ENCODE peak calls at places on chromosomes 16 and 17, in nine cellular contexts. L is sigmoid colon; C is A549; G is CD8-positive, alpha-beta T cell; H is SK-N-SH; E is OCI-LY7; M is AG04449; Q is WTC11; J is GM20000. W is an unnamed sample.

GRCh38 chr17:81423698-81424071 is 28.4 kb downstream of the BAHCC1 start:
- DNase-seq in C (no peak), M (no peak), L (no peak), J (no peak), G (no peak), Q (no peak), H (no peak), E (no peak), W (no peak)

GRCh38 chr17:72710185-72710584 is 382.3 kb downstream of the SLC39A11 start:
- DNase-seq in J (no peak), G (no peak), H (no peak), M (no peak), L (no peak), E (no peak), C (no peak), Q (no peak), W (no peak)

GRCh38 chr17:82754297-82755208 is 2.7 kb downstream of the TBCD start:
- DNase-seq in M (no peak), J (no peak), L (no peak), Q (peak), E (peak), C (no peak), H (no peak), G (no peak), W (peak)

GRCh38 chr17:15463363-15463762 is 4.1 kb downstream of the CDRT4 start:
- DNase-seq in Q (peak), M (no peak), L (peak), J (no peak), G (no peak), C (no peak), E (no peak), H (no peak), W (no peak)

GRCh38 chr16:73717266-73718057 is 579.2 kb upstream of the PSMD7 start:
- DNase-seq in G (no peak), M (no peak), L (no peak), E (no peak), J (no peak), H (no peak), C (no peak), Q (no peak), W (no peak)

GRCh38 chr17:28937044-28937729 is 14.1 kb downstream of the PHF12 start:
- DNase-seq in L (no peak), G (no peak), H (no peak), J (no peak), Q (no peak), E (no peak), C (no peak), M (no peak), W (no peak)

GRCh38 chr17:77332034-77332971 is 191.5 kb downstream of the SEC14L1 start:
- DNase-seq in J (no peak), C (no peak), L (peak), E (peak), M (no peak), G (peak), H (no peak), Q (peak), W (no peak)

GRCh38 chr17:6387858-6388257 is 47.1 kb downstream of the AIPL1 start:
- DNase-seq in C (no peak), M (no peak), Q (no peak), H (no peak), G (no peak), J (no peak), L (no peak), E (no peak), W (no peak)

GRCh38 chr16:55842369-55843104 is 9.6 kb upstream of the CES1 start:
- DNase-seq in C (peak), G (no peak), E (peak), L (no peak), H (peak), Q (no peak), M (no peak), J (peak), W (no peak)

GRCh38 chr17:31008374-31009035 is 37.7 kb downstream of the RNF135 start:
- DNase-seq in C (no peak), J (peak), L (peak), Q (peak), E (peak), H (no peak), M (no peak), G (peak), W (peak)

GRCh38 chr16:88347656-88348376 is 34.9 kb upstream of the ZNF469 start:
- DNase-seq in L (peak), E (peak), H (peak), Q (no peak), C (no peak), M (no peak), J (peak), G (peak), W (peak)

GRCh38 chr17:27978689-27979175 is 63.7 kb upstream of the NLK start:
- DNase-seq in M (no peak), L (no peak), E (no peak), G (no peak), Q (no peak), J (no peak), H (no peak), C (no peak), W (no peak)

GRCh38 chr17:6290488-6291196 is 144.3 kb downstream of the AIPL1 start:
- DNase-seq in H (no peak), E (no peak), J (no peak), C (no peak), L (no peak), Q (no peak), M (no peak), G (no peak), W (no peak)

GRCh38 chr17:78421534-78422266 is 43.3 kb downstream of the PGS1 start:
- DNase-seq in Q (peak), E (peak), L (peak), H (peak), M (peak), G (peak), J (peak), C (peak), W (peak)

GRCh38 chr16:19555938-19556778 is 655 bp downstream of the VPS35L start:
- DNase-seq in J (peak), L (no peak), E (peak), G (no peak), H (peak), M (no peak), Q (peak), C (peak), W (no peak)

GRCh38 chr16:4521971-4522623 is 16.5 kb downstream of the CDIP1 start:
- DNase-seq in C (no peak), Q (peak), J (no peak), M (no peak), E (no peak), G (no peak), H (peak), L (no peak), W (peak)

GRCh38 chr16:69503244-69503643 is 62.5 kb upstream of the NFAT5 start:
- DNase-seq in C (no peak), Q (no peak), L (no peak), M (no peak), H (no peak), J (no peak), G (no peak), E (no peak), W (no peak)

GRCh38 chr17:1484586-1485310 is 7.7 kb downstream of the MYO1C start:
- DNase-seq in J (peak), L (peak), Q (peak), C (peak), M (no peak), E (peak), H (peak), G (peak), W (peak)

GRCh38 chr17:1227917-1228751 is 42.1 kb upstream of the BHLHA9 start:
- DNase-seq in G (peak), Q (peak), E (peak), M (no peak), J (peak), C (no peak), H (no peak), L (no peak), W (peak)

GRCh38 chr17:29048440-29049360 is 5.8 kb downstream of the PIPOX start:
- DNase-seq in E (no peak), G (no peak), C (no peak), J (no peak), Q (no peak), L (no peak), M (no peak), H (peak), W (peak)

GRCh38 chr16:9048302-9048700 is 43.1 kb upstream of the HAPSTR1 start:
- DNase-seq in L (no peak), J (no peak), E (no peak), M (no peak), H (no peak), C (no peak), G (no peak), Q (no peak), W (no peak)

GRCh38 chr17:751269-752001 is 629 bp downstream of the GEMIN4 start:
- DNase-seq in M (no peak), Q (peak), L (peak), C (peak), J (peak), H (peak), E (peak), G (peak), W (no peak)

GRCh38 chr16:52912565-52913173 is 140.0 kb downstream of the CHD9NB start:
- DNase-seq in H (peak), G (no peak), M (peak), E (peak), L (no peak), Q (peak), J (peak), C (peak), W (peak)

GRCh38 chr17:9229826-9230201 is 208.5 kb downstream of the NTN1 start:
- DNase-seq in L (no peak), E (no peak), G (no peak), M (no peak), J (no peak), H (no peak), Q (no peak), C (no peak), W (no peak)

GRCh38 chr16:49594706-49595534 is 221.3 kb downstream of the C16orf78 start:
- DNase-seq in J (no peak), H (peak), M (no peak), L (no peak), E (no peak), G (no peak), C (no peak), Q (no peak), W (no peak)

GRCh38 chr17:64084086-64084939 is 45.6 kb downstream of the ERN1 start:
- DNase-seq in M (no peak), C (no peak), G (no peak), J (no peak), Q (peak), H (no peak), E (no peak), L (no peak), W (no peak)

GRCh38 chr16:77214411-77215138 is 15.4 kb downstream of the SYCE1L start:
- DNase-seq in M (no peak), L (no peak), E (no peak), G (no peak), Q (no peak), H (no peak), C (no peak), J (no peak), W (no peak)

GRCh38 chr17:28570716-28571254 is 539 bp downstream of the PIGS start:
- DNase-seq in C (peak), Q (peak), E (peak), J (peak), M (no peak), L (peak), H (peak), G (peak), W (peak)

GRCh38 chr17:11334493-11334892 is 93.5 kb downstream of the SHISA6 start:
- DNase-seq in M (no peak), G (no peak), C (no peak), E (no peak), H (no peak), L (no peak), J (no peak), Q (no peak), W (no peak)

GRCh38 chr17:76272541-76273434 is 7.6 kb downstream of the UBALD2 start:
- DNase-seq in J (peak), L (no peak), Q (no peak), M (no peak), E (peak), H (no peak), G (peak), C (no peak), W (no peak)

GRCh38 chr16:82152641-82153094 is 17.4 kb downstream of the MPHOSPH6 start:
- DNase-seq in M (no peak), Q (no peak), H (no peak), J (no peak), G (no peak), C (no peak), L (no peak), E (no peak), W (no peak)

GRCh38 chr17:17675925-17676534 is 5.2 kb upstream of the RAI1 start:
- DNase-seq in M (no peak), H (no peak), G (peak), J (peak), E (peak), L (no peak), C (no peak), Q (peak), W (no peak)

GRCh38 chr17:10803830-10804498 is at the start of gene TMEM238L:
- DNase-seq in J (no peak), H (no peak), G (no peak), E (no peak), L (no peak), Q (no peak), C (no peak), M (no peak), W (no peak)

GRCh38 chr17:57328109-57328882 is 72.0 kb downstream of the MSI2 start:
- DNase-seq in Q (no peak), G (no peak), E (no peak), H (no peak), J (no peak), L (no peak), C (no peak), M (no peak), W (no peak)

GRCh38 chr17:74158761-74159160 is 44.7 kb upstream of the RPL38 start:
- DNase-seq in Q (no peak), J (no peak), H (no peak), C (no peak), M (no peak), L (no peak), G (no peak), E (no peak), W (no peak)

GRCh38 chr16:16075463-16076399 is 126.3 kb downstream of the ABCC1 start:
- DNase-seq in M (no peak), G (no peak), Q (no peak), H (no peak), E (no peak), C (no peak), L (peak), J (no peak), W (no peak)

GRCh38 chr17:81483085-81483861 is 29.3 kb downstream of the ACTG1 start:
- DNase-seq in C (no peak), E (peak), Q (peak), H (no peak), L (peak), J (peak), G (peak), M (no peak), W (peak)

DNA sequence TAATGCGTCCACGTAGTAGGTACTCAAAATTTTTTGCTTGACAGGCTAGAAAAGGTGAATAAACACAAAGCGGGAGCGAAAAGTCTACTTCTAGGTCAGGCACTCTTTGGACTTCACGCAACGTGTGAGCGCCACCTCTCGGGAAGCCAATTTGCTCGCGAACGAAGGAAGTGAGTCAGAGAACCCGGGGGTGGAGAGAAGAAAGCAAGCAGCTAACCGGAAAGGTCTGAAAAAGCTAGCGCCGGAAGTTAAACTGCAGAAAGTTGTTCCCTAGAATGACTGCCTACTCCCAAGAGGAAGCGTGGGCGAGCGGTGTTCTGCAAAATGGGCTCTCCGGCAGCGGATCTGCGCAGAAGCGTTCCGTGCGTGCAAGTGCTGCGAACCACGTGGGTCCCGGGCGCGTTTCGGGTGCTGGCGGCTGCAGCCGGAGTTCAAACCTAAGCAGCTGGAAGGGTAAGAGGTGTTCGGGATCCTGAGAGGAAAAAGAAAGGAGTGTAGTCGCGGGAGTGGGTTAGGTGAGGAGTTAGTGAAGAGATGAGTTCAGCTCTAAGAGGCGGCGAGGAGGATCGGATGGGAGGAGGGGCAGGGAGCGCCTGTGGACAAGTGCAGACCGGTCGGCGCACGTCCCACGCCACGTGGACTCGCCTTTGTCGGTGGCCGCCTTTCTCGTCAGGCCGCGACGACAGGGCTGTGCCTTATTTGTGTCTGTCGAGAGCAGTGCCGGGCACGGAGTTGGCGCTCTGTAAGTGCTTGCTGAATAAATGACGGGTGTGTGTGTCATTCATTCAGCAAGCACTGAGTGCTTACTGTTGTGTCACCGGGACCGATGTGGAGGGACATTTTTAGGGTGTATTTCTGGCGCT is at the start of gene NME1:
- DNase-seq in H (peak), L (peak), G (peak), J (peak), E (peak), C (peak), M (peak), Q (peak), W (peak)
- TF ChIP-seq CTCF in H (peak), L (peak), G (peak), J (peak), E (peak), C (peak), M (peak), Q (no peak), W (peak)

DNA sequence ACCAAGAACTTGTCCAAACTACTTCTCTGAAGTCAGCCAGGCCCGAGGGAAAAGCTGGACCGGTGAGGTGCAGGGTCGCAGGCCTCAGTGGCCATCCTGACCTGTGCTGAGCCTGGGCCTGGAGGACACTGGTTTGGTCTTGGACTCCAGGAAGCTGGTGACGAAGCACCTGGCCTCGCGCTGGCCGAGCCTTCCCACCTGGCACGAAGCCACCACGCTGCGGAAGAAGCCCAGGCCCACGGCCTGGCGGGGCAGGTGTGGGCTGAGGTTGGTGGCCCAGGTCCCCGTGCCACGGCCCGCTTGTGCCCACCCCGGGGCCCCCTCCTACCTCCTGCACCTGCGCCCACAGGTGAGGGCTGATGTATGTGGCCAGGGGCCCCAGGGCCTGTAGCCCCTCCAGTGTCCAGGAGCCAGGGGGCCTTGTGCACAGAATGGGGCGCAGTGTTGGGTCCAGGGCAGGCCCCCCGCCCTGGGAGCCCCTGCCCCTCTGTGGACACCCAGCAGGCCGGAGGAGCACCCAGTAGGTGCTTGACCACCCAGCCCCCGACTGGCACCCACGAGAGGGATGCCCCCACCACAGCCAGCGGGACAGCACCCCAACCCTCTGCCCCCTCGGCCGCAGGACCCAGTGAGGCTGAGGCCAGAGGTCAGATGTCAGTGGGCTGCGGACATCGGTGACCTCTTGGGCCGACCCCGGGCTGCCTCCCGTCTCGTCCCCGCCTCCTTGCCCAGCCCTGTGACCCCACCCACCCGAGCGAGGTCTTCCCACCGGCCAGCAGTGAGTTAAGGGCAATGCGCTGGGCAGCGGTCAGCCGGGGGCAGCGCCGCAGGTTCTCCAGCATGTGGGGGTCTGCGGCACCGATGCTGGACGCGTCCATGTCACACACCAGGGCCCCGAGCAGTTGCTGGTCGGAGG is 13.8 kb downstream of the MSLN start:
- DNase-seq in L (no peak), J (no peak), Q (no peak), H (no peak), C (no peak), E (no peak), G (no peak), M (no peak), W (no peak)
- TF ChIP-seq CTCF in L (no peak), J (no peak), Q (no peak), H (no peak), C (no peak), E (no peak), G (no peak), M (no peak), W (no peak)

DNA sequence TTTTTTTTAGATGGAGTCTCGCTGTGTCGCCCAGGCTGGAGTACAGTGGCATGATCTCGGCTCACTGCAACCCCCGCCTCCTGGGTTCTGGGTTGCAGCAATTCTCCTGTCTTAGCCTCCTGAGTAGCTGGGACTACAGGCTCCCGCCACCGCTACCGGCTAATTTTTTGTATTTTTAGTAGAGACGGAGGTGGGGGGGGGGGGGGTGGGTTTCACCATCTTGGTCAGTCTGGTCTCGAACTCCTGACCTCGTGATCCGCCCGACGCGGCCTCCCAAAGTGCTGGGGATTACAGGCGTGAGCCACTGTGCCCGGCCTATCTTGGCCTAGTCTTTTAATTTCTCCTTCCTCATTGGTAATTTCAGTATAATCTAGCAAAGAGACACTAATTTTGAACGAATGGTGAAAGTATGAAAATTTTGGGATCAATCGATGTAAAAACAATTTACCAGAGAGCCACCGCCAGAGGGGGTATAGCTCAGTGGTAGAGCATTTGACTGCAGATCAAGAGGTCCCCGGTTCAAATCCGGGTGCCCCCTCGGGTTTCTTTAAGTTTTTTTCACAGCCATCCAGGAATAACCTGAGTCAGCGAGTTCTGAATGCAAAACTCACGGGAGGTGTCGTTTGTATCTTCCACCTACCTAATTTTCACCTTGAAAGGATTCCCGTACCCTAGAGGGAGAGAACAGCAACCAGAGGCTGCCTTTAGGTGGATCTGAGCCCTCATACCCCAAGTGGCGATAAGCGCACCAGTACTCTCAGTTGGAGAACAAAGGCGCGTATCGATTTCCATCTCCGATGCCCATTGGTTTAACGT is 2.5 kb upstream of the LASP1 start:
- DNase-seq in H (no peak), C (peak), Q (peak), M (no peak), E (peak), J (no peak), G (peak), L (peak), W (peak)
- TF ChIP-seq CTCF in H (peak), C (peak), Q (no peak), M (no peak), E (peak), J (no peak), G (peak), L (no peak), W (peak)

GRCh38 chr17:75182569-75183436 is at the start of gene SUMO2:
- DNase-seq in Q (peak), C (peak), L (peak), G (peak), H (peak), J (peak), M (peak), E (peak), W (peak)

GRCh38 chr17:75181608-75182318 is 996 bp downstream of the SUMO2 start:
- DNase-seq in L (no peak), G (peak), J (peak), E (peak), C (no peak), Q (no peak), H (peak), M (no peak), W (no peak)

GRCh38 chr17:75183999-75184884 is 1.5 kb upstream of the SUMO2 start:
- DNase-seq in G (no peak), J (no peak), C (no peak), E (no peak), Q (no peak), H (no peak), M (no peak), L (peak), W (no peak)

GRCh38 chr17:75181110-75181509 is 1.6 kb downstream of the SUMO2 start:
- DNase-seq in H (no peak), J (no peak), E (no peak), Q (no peak), C (no peak), L (no peak), M (no peak), G (no peak), W (no peak)

GRCh38 chr17:75182319-75182568 is 515 bp downstream of the SUMO2 start:
- DNase-seq in L (no peak), G (no peak), Q (peak), J (no peak), M (no peak), H (no peak), C (no peak), E (no peak), W (peak)
- TF ChIP-seq CTCF in L (no peak), G (peak), Q (no peak), J (no peak), M (no peak), H (peak), C (no peak), E (no peak), W (no peak)